ENCODE peak calls at places on chromosomes 7 and 10, in four cellular contexts. G is heart right ventricle, F is A549, E is hepatocyte. U is an unnamed sample. For H3K4me1, the result is how much of the 10 kb centered on the place peaks cover.

GRCh38 chr10:338176-339037 is 203.2 kb downstream of the ZMYND11 start:
- DNase-seq in F (peak), G (no peak), E (no peak), U (no peak)

GRCh38 chr10:8404721-8405120 is 350.2 kb downstream of the GATA3 start:
- DNase-seq in G (no peak), E (no peak), F (no peak), U (no peak)

GRCh38 chr10:85280014-85280413 is 951.6 kb downstream of the CCSER2 start:
- DNase-seq in F (no peak), G (no peak), E (peak), U (no peak)

GRCh38 chr10:565676-566075 is 123.8 kb downstream of the DIP2C start:
- DNase-seq in F (no peak), E (no peak), G (no peak), U (no peak)

GRCh38 chr7:32323687-32324086 is 166.5 kb downstream of the LSM5 start:
- DNase-seq in G (no peak), E (no peak), F (no peak), U (no peak)

GRCh38 chr7:106289848-106290247 is 5.1 kb upstream of the NAMPT start:
- DNase-seq in F (no peak), G (no peak), E (no peak), U (no peak)

GRCh38 chr7:134513169-134513752 is 14.1 kb upstream of the AKR1B10 start:
- DNase-seq in G (peak), F (peak), E (peak), U (peak)

GRCh38 chr7:82312646-82313045 is 130.9 kb downstream of the CACNA2D1 start:
- DNase-seq in F (no peak), E (no peak), G (no peak), U (no peak)

GRCh38 chr10:82551501-82551900 is 676.5 kb downstream of the NRG3 start:
- DNase-seq in G (no peak), F (no peak), E (no peak), U (no peak)

GRCh38 chr7:79298145-79298760 is 155.2 kb downstream of the MAGI2 start:
- DNase-seq in F (peak), E (peak), G (peak), U (peak)

GRCh38 chr7:50962962-50963374 is 180.3 kb upstream of the GRB10 start:
- DNase-seq in E (peak), G (peak), F (peak), U (no peak)

GRCh38 chr10:97701438-97702064 is 12.0 kb upstream of the MARVELD1 start:
- DNase-seq in E (peak), F (peak), G (peak), U (peak)

GRCh38 chr10:5666324-5667220 is at the start of gene ASB13:
- DNase-seq in E (peak), F (peak), G (peak), U (peak)

GRCh38 chr10:64760371-64760770 is 1239.2 kb downstream of the REEP3 start:
- DNase-seq in E (peak), G (no peak), F (no peak), U (no peak)

GRCh38 chr7:880450-880849 is 4.1 kb downstream of the GET4 start:
- DNase-seq in G (no peak), F (no peak), E (no peak), U (no peak)

GRCh38 chr10:103555712-103556111 is 62.2 kb downstream of the NEURL1 start:
- DNase-seq in E (no peak), G (no peak), F (no peak), U (no peak)

GRCh38 chr10:82191653-82192052 is 316.7 kb downstream of the NRG3 start:
- DNase-seq in G (no peak), F (no peak), E (no peak), U (no peak)

GRCh38 chr10:32950457-32951109 is 7.4 kb downstream of the ITGB1 start:
- DNase-seq in E (no peak), F (no peak), G (no peak), U (no peak)

GRCh38 chr10:24351883-24352778 is 143.2 kb downstream of the KIAA1217 start:
- DNase-seq in F (no peak), E (no peak), G (no peak), U (peak)

GRCh38 chr7:158133057-158133456 is 454.6 kb downstream of the PTPRN2 start:
- DNase-seq in E (no peak), G (no peak), F (no peak), U (no peak)

GRCh38 chr7:138328215-138328614 is 131.8 kb upstream of the TRIM24 start:
- DNase-seq in F (no peak), E (no peak), G (no peak), U (peak)

GRCh38 chr10:42802889-42803288 is 20.3 kb downstream of the BMS1 start:
- DNase-seq in E (no peak), G (no peak), F (no peak), U (no peak)

GRCh38 chr7:17679427-17679826 is 260.9 kb downstream of the SNX13 start:
- DNase-seq in G (peak), F (no peak), E (peak), U (no peak)

GRCh38 chr10:22610595-22610994 is 103.8 kb downstream of the PIP4K2A start:
- DNase-seq in F (no peak), G (no peak), E (no peak), U (no peak)

GRCh38 chr10:89861584-89862287 is 160.3 kb downstream of the KIF20B start:
- DNase-seq in G (no peak), E (peak), F (no peak), U (peak)

GRCh38 chr10:97321032-97321806 is 2.1 kb downstream of the FRAT1 start:
- DNase-seq in E (peak), G (peak), F (no peak), U (no peak)

GRCh38 chr7:145016068-145016467 is 180.2 kb upstream of the TPK1 start:
- DNase-seq in E (no peak), G (no peak), F (no peak), U (no peak)

GRCh38 chr7:138891446-138891810 is 89.8 kb downstream of the KIAA1549 start:
- DNase-seq in G (no peak), E (peak), F (no peak), U (peak)

GRCh38 chr10:79246606-79247275 is 100.5 kb upstream of the PPIF start:
- DNase-seq in E (no peak), F (no peak), G (peak), U (no peak)
- H3K27ac ChIP-seq in E (no peak), F (no peak), G (peak), U (no peak)

GRCh38 chr10:118734477-118734876 is 20.3 kb downstream of the CACUL1 start:
- DNase-seq in F (no peak), G (no peak), E (no peak), U (no peak)

GRCh38 chr10:118738422-118738821 is 16.3 kb downstream of the CACUL1 start:
- DNase-seq in E (no peak), F (no peak), G (no peak), U (no peak)

GRCh38 chr10:118741994-118742393 is 12.8 kb downstream of the CACUL1 start:
- DNase-seq in E (no peak), F (no peak), G (no peak), U (no peak)

GRCh38 chr10:118735294-118735693 is 19.5 kb downstream of the CACUL1 start:
- DNase-seq in F (no peak), G (no peak), E (no peak), U (no peak)

GRCh38 chr10:118737594-118738302 is 17.0 kb downstream of the CACUL1 start:
- DNase-seq in E (no peak), G (no peak), F (no peak), U (no peak)
- H3K4me1 ChIP-seq in E (under half), G (half or more), F (under half), U (under half)

DNA sequence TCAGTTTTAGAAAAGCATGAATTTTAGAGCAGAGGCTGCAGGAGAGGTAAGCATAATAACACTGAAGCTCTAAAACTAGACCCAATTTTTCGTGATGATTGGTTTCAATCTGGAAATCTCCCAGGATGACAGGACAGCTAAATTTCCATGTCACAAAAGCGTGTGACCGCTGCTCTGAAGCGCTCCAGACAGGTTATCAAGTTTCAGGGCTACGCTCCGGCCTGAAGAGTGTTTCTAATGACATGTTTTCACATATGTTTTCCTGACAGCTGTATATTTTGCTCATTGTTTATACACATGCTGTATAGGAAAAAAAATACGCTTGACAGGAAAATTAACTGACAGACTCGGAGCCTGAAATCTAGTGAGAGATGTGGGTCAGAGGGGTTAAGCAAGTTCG is 219.9 kb upstream of the BMPER start:
- DNase-seq in G (no peak), E (no peak), F (no peak), U (no peak)
- H3K27ac ChIP-seq in G (no peak), E (no peak), F (no peak), U (no peak)

GRCh38 chr7:155597753-155598140 is 46.7 kb upstream of the RBM33 start:
- DNase-seq in F (no peak), E (no peak), G (no peak), U (no peak)
- H3K4me1 ChIP-seq in F (under half), E (under half), G (under half), U (under half)

DNA sequence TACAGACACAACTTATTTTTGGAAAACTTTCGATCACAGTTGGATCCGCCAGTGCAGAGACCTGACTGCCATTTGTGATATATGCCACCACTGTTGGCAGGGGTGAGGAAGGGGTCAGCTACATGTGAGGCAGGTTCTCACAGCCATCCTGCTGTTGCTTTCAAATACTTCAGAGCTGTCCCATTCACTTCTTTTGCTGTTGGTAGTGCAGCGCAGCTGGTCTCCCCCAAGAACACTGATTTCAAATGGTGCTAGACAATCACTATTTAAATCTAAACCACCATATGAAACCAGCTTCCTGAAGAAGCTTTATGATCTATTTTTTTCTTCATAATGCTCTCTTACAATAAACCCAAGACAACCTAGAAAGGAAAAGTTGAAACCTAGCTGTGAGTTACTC is 143.2 kb upstream of the KLF14 start:
- DNase-seq in F (no peak), G (no peak), E (no peak), U (no peak)
- H3K27ac ChIP-seq in F (peak), G (no peak), E (no peak), U (no peak)

GRCh38 chr7:64869912-64870562 is 33.0 kb upstream of the ZNF273 start:
- DNase-seq in G (no peak), F (no peak), E (no peak), U (no peak)
- H3K4me1 ChIP-seq in G (under half), F (under half), E (under half), U (under half)